ENCODE peak calls at places on chromosomes 13 and 19, in four cellular contexts. N, F, P and S are unnamed samples.

GRCh38 chr13:39414339-39414738 is 188.7 kb downstream of the LHFPL6 start:
- DNase-seq in P (peak; percentile 15), N (no peak), F (no peak), S (no peak)

GRCh38 chr13:46170687-46171086 is 11.3 kb downstream of the LCP1 start:
- DNase-seq in N (no peak), F (peak; percentile 10), P (no peak), S (no peak)

GRCh38 chr13:105598551-105598950 is 936.9 kb downstream of the EFNB2 start:
- DNase-seq in P (no peak), F (no peak), N (no peak), S (no peak)

GRCh38 chr19:1491849-1492170 is 829 bp downstream of the REEP6 start:
- DNase-seq in P (no peak), F (no peak), N (no peak), S (no peak)

GRCh38 chr19:14366529-14366928 is 14.7 kb upstream of the ADGRE5 start:
- DNase-seq in F (peak; percentile 69), N (peak; percentile 46), P (peak; percentile 98), S (peak; percentile 84)

GRCh38 chr19:19821366-19822147 is at the start of gene ZNF506:
- DNase-seq in P (peak; percentile 70), N (peak; percentile 82), F (no peak), S (peak; percentile 6)

GRCh38 chr19:17448190-17448967 is at the start of gene TMEM221:
- DNase-seq in N (no peak), F (no peak), P (no peak), S (peak; percentile 77)

GRCh38 chr13:65090191-65090590 is 2139.9 kb downstream of the PCDH9 start:
- DNase-seq in N (no peak), P (no peak), F (no peak), S (no peak)

GRCh38 chr19:13920940-13921744 is 15.1 kb downstream of the CC2D1A start:
- DNase-seq in N (no peak), F (peak; percentile 57), P (peak; percentile 25), S (peak; percentile 80)

GRCh38 chr13:82661126-82661525 is 1221.1 kb downstream of the SLITRK1 start:
- DNase-seq in P (no peak), F (peak; percentile 15), N (no peak), S (no peak)

GRCh38 chr19:3882041-3882384 is 1.5 kb downstream of the ATCAY start:
- DNase-seq in N (no peak), P (no peak), F (no peak), S (no peak)

GRCh38 chr19:17227798-17228367 is 1.9 kb downstream of the OCEL1 start:
- DNase-seq in F (no peak), P (no peak), N (no peak), S (no peak)

GRCh38 chr13:27465611-27466010 is 15.2 kb upstream of the MTIF3 start:
- DNase-seq in N (no peak), F (no peak), P (no peak), S (no peak)

GRCh38 chr19:34173145-34173956 is 1.0 kb downstream of the LSM14A start:
- DNase-seq in P (no peak), N (peak; percentile 5), F (peak; percentile 82), S (no peak)

GRCh38 chr13:65677906-65678305 is 1552.2 kb downstream of the PCDH9 start:
- DNase-seq in N (no peak), P (no peak), F (no peak), S (no peak)

GRCh38 chr19:35451278-35452096 is 3.4 kb downstream of the FFAR2 start:
- DNase-seq in P (peak; percentile 86), F (no peak), N (no peak), S (no peak)

GRCh38 chr19:2273356-2274184 is 8.4 kb downstream of the PEAK3 start:
- DNase-seq in P (peak; percentile 65), N (peak; percentile 73), F (peak; percentile 64), S (peak; percentile 76)

GRCh38 chr13:101309014-101309619 is 107.2 kb downstream of the NALCN start:
- DNase-seq in F (no peak), P (no peak), N (no peak), S (no peak)

GRCh38 chr13:65497265-65497664 is 1732.9 kb downstream of the PCDH9 start:
- DNase-seq in P (no peak), F (no peak), N (no peak), S (no peak)

GRCh38 chr19:17842663-17843313 is 5.0 kb downstream of the JAK3 start:
- DNase-seq in P (no peak), N (no peak), F (no peak), S (peak; percentile 34)

GRCh38 chr19:793775-794174 is 3.5 kb upstream of the PTBP1 start:
- DNase-seq in N (no peak), F (no peak), P (no peak), S (no peak)

GRCh38 chr13:40164137-40164536 is 502.3 kb downstream of the FOXO1 start:
- DNase-seq in P (no peak), N (no peak), F (no peak), S (no peak)

GRCh38 chr19:47886010-47886559 is at the start of gene SULT2A1:
- DNase-seq in F (peak; percentile 92), P (no peak), N (no peak), S (no peak)

GRCh38 chr13:99982021-99982740 is 597 bp downstream of the ZIC2 start:
- DNase-seq in F (no peak), P (no peak), N (no peak), S (peak; percentile 35)

GRCh38 chr13:98581971-98582702 is 5.2 kb upstream of the STK24 start:
- DNase-seq in F (no peak), P (no peak), N (no peak), S (no peak)

GRCh38 chr13:32734511-32734910 is 148.3 kb downstream of the PDS5B start:
- DNase-seq in F (no peak), P (no peak), N (no peak), S (peak; percentile 5)

GRCh38 chr13:50179977-50180376 is 164.7 kb downstream of the KCNRG start:
- DNase-seq in P (no peak), F (no peak), N (no peak), S (no peak)

GRCh38 chr19:10230904-10231623 is at the start of gene S1PR2:
- DNase-seq in F (peak; percentile 36), P (no peak), N (no peak), S (peak; percentile 93)

GRCh38 chr19:10230155-10230903 is 802 bp downstream of the S1PR2 start:
- DNase-seq in P (no peak), N (no peak), F (no peak), S (no peak)

GRCh38 chr19:10228393-10228792 is 2.7 kb downstream of the S1PR2 start:
- DNase-seq in N (no peak), P (no peak), F (no peak), S (no peak)

GRCh38 chr19:10227215-10227971 is 3.7 kb downstream of the S1PR2 start:
- DNase-seq in P (no peak), F (no peak), N (no peak), S (peak; percentile 50)

DNA sequence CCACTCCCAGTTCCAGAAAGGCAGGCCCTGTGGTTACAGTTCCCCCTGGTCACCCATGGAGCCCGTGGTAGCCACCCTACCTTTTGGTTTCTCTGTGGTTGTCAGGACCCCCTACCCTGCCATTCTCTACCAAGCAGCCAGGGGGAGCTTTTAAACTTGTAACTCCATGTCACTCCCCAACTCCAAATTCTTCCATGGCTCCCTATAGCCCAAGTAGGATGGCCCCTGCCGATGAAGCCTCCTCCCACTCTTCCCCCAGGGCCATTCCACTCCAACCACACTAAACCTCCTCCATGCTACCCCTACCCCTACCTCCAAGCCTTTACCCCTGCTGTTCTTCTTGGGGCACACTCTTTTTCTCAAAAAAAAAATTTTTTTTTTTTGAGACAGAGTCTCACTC is 2.2 kb downstream of the S1PR2 start:
- DNase-seq in N (no peak), P (no peak), F (peak; percentile 48), S (peak; percentile 69)
- TF ChIP-seq CBX5 in N (no peak), P (no peak), F (no peak), S (no peak)

DNA sequence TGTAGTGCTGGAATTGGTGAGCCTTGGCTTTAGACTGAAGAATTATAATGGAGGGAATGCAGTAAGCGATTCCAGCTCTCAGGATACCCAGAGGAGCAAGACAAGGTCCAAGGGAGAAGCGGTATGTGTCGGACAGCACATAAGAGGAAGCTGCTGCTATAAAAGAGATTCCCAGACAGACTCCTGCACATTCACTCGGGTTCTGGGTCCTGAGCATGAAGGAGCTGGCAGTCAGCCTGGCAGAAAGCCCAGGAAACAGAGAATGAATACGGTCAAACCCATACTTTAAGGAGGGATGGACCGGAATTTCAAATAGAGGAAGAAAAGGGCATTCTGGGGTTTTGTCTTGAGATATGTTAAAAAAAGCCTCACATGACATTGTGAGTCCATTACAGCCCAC is 308.3 kb downstream of the DNAJC15 start:
- DNase-seq in N (no peak), P (no peak), F (no peak), S (no peak)
- TF ChIP-seq CBX5 in N (no peak), P (no peak), F (no peak), S (no peak)

DNA sequence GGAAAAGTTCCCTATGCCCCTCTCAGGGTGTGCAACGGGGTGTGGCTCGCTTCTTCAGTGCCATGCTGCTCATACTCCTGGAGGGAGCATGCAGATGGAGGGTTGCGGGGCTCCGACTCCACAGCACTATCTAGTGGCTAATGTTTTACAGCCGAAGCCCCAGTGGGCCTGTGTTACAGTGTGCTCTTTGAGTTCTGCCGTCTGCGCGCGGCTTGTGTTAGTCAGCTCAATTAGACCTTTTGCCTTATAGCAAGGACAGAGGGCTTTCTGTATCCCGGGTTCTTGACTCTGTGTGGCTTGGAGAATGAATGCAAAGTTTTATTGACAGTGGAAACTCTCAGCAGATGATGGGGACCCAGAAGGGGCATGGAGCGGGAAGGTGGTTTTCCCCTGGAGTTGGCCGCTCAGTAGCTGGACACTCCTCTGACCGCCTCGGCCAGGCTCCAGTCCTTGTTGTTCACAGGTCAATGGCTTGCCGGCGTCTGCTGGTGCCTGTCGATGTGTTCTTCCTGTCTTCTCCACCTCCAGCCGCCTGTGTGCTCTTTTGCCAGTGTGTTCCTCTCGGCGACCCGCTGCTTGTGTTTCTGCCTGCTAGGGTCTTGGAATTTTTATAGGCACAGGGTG is 383.4 kb downstream of the LMO7 start:
- DNase-seq in N (peak; percentile 51), F (peak; percentile 63), P (no peak), S (no peak)
- TF ChIP-seq CBX5 in N (no peak), F (no peak), P (no peak), S (no peak)

GRCh38 chr13:113906566-113906965 is 42.7 kb upstream of the GAS6 start:
- DNase-seq in F (no peak), N (no peak), P (no peak), S (no peak)
- TF ChIP-seq CBX5 in F (no peak), N (no peak), P (no peak), S (no peak)

DNA sequence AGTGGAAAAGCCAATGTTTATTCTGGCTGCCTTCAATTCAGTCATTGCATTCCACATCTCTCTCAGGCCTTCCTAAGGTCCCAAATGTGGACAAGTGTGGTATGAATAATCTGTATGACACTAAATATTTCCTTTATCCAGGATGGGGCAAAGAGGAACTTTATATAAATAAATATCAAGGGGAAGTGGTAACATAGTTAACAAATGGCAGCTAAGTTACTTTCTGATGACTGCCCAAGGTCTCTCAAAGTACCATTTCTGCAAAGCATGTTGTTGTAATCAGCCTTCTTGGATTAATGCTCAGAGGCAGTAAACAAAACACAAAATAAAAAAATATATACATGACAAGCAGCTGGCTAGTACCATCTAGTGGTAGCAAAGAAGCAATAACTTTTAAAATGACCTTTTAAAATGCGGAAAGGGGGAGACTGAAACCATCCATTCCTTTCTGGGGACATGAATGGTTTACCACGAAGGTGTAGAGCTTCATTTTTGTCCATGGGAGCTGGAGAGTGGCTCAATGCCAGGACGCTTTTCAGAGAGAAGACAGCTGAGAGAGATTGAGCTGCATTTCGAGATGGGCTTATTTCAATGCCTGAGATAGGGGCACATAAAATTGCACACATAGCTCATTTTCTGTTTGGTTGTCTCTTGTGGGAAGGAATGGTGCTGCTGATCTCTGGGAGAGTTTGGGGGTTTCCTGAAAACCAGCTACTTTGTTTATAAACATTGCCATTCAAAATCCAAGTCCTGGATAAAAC is 259.2 kb downstream of the RFC3 start:
- DNase-seq in F (peak; percentile 16), P (no peak), N (no peak), S (no peak)
- TF ChIP-seq CBX5 in F (no peak), P (peak; percentile 25), N (no peak), S (no peak)